ENCODE peak calls at places on chromosomes 7 and 10, in four cellular contexts. I is SK-N-MC, N is lower leg skin, Z is HuH-7. K is an unnamed sample.

GRCh38 chr10:71633935-71634334 is 85.6 kb downstream of the C10orf105 start:
- DNase-seq in I (no peak), N (no peak), Z (no peak), K (no peak)

GRCh38 chr10:70074971-70075370 is 22.3 kb downstream of the MACROH2A2 start:
- DNase-seq in I (no peak), N (no peak), Z (no peak), K (no peak)

GRCh38 chr10:94133239-94133638 is 139.5 kb downstream of the PLCE1 start:
- DNase-seq in I (no peak), N (no peak), Z (no peak), K (no peak)

GRCh38 chr10:3091346-3091787 is 24.0 kb downstream of the PFKP start:
- DNase-seq in I (no peak), N (no peak), Z (no peak), K (no peak)

GRCh38 chr7:41492603-41493002 is 210.3 kb downstream of the INHBA start:
- DNase-seq in I (no peak), N (no peak), Z (no peak), K (no peak)

GRCh38 chr7:35430547-35431153 is 176.8 kb upstream of the TBX20 start:
- DNase-seq in I (no peak), N (no peak), Z (peak), K (peak)

GRCh38 chr10:70952446-70952845 is 64.1 kb upstream of the PCBD1 start:
- DNase-seq in I (no peak), N (no peak), Z (no peak), K (peak)

GRCh38 chr7:94421711-94422110 is 27.0 kb downstream of the COL1A2 start:
- DNase-seq in I (no peak), N (no peak), Z (no peak), K (no peak)

GRCh38 chr7:81507231-81507630 is 262.6 kb downstream of the HGF start:
- DNase-seq in I (no peak), N (no peak), Z (no peak), K (no peak)

GRCh38 chr10:24670964-24671670 is 52.6 kb downstream of the ARHGAP21 start:
- DNase-seq in I (no peak), N (no peak), Z (no peak), K (no peak)

GRCh38 chr10:53063805-53064204 is 291.2 kb upstream of the MBL2 start:
- DNase-seq in I (no peak), N (no peak), Z (no peak), K (no peak)

GRCh38 chr7:73332447-73332846 is 4.5 kb downstream of the FKBP6 start:
- DNase-seq in I (no peak), N (no peak), Z (no peak), K (no peak)

GRCh38 chr10:31101123-31101522 is 69.5 kb upstream of the ZNF438 start:
- DNase-seq in I (no peak), N (no peak), Z (no peak), K (no peak)

GRCh38 chr7:125391921-125392320 is 462.3 kb upstream of the POT1 start:
- DNase-seq in I (no peak), N (no peak), Z (no peak), K (no peak)

K was measured in BE2C.